ENCODE peak calls at places on chromosomes 11 and 22, in eight cellular contexts. V, B, L, J, T, A, Z and R are unnamed samples.

GRCh38 chr11:62505112-62505783 is 41.4 kb downstream of the AHNAK start:
- DNase-seq in B (peak), A (no peak), L (no peak), Z (no peak), V (no peak), T (no peak), J (no peak), R (no peak)

GRCh38 chr11:66676931-66677598 is 622 bp downstream of the RBM4B start:
- DNase-seq in B (peak), J (no peak), V (no peak), L (peak), A (no peak), Z (peak), T (peak), R (no peak)

GRCh38 chr11:96014234-96014633 is 90.3 kb upstream of the MTMR2 start:
- DNase-seq in J (peak), T (peak), V (no peak), Z (peak), A (no peak), L (peak), B (no peak), R (no peak)

GRCh38 chr11:3946445-3947017 is 91.1 kb downstream of the STIM1 start:
- DNase-seq in A (no peak), L (no peak), V (no peak), Z (no peak), T (no peak), J (no peak), B (no peak), R (no peak)

GRCh38 chr22:42440728-42441127 is 8.5 kb upstream of the NFAM1 start:
- DNase-seq in Z (no peak), A (no peak), V (no peak), T (no peak), J (no peak), B (no peak), L (no peak), R (no peak)

GRCh38 chr11:83051760-83052671 is 19.7 kb downstream of the RAB30 start:
- DNase-seq in T (no peak), B (peak), A (no peak), V (no peak), Z (peak), L (peak), J (no peak), R (no peak)

GRCh38 chr22:21652547-21653545 is 10.7 kb downstream of the SDF2L1 start:
- DNase-seq in A (no peak), T (peak), Z (no peak), J (no peak), L (no peak), V (no peak), B (no peak), R (no peak)

GRCh38 chr11:33040862-33041453 is 1.6 kb downstream of the TCP11L1 start:
- DNase-seq in A (no peak), Z (no peak), L (no peak), T (no peak), V (no peak), J (no peak), B (no peak), R (no peak)

GRCh38 chr11:69059429-69059828 is 10.7 kb downstream of the TPCN2 start:
- DNase-seq in L (no peak), A (no peak), Z (no peak), B (no peak), J (no peak), V (no peak), T (no peak), R (no peak)

GRCh38 chr22:39206491-39206890 is 38.3 kb downstream of the PDGFB start:
- DNase-seq in A (no peak), B (no peak), T (peak), Z (no peak), L (no peak), J (no peak), V (no peak), R (no peak)

GRCh38 chr11:65132988-65133700 is 1.2 kb downstream of the SYVN1 start:
- DNase-seq in Z (no peak), V (no peak), A (no peak), B (no peak), T (peak), J (no peak), L (no peak), R (no peak)

GRCh38 chr22:50194037-50194809 is 6.6 kb upstream of the SELENOO start:
- DNase-seq in V (no peak), L (no peak), Z (no peak), B (no peak), T (no peak), A (no peak), J (no peak), R (no peak)

GRCh38 chr11:78935408-78936101 is 360.9 kb upstream of the NARS2 start:
- DNase-seq in A (no peak), L (no peak), Z (no peak), B (no peak), V (no peak), J (no peak), T (no peak), R (no peak)

GRCh38 chr11:23897453-23898289 is 599.2 kb upstream of the LUZP2 start:
- DNase-seq in A (peak), V (no peak), T (no peak), Z (peak), L (peak), B (no peak), J (no peak), R (no peak)

GRCh38 chr11:67645521-67646457 is 4.7 kb downstream of the ACY3 start:
- DNase-seq in A (no peak), L (no peak), B (no peak), Z (no peak), J (no peak), V (no peak), T (no peak), R (no peak)

GRCh38 chr22:39528080-39528661 is 4.4 kb downstream of the RPS19BP1 start:
- DNase-seq in T (no peak), B (no peak), J (no peak), L (no peak), A (no peak), V (no peak), Z (no peak), R (no peak)

GRCh38 chr11:128026596-128026995 is 560.8 kb downstream of the ETS1 start:
- DNase-seq in Z (peak), B (no peak), T (no peak), A (peak), J (no peak), L (peak), V (no peak), R (no peak)

GRCh38 chr22:25067851-25068421 is 115.4 kb downstream of the KIAA1671 start:
- DNase-seq in J (peak), T (peak), B (peak), Z (no peak), V (no peak), A (no peak), L (no peak), R (no peak)

GRCh38 chr11:38476808-38477565 is 1879.0 kb upstream of the RAG2 start:
- DNase-seq in L (peak), A (no peak), V (no peak), B (no peak), J (no peak), Z (no peak), T (no peak), R (no peak)

GRCh38 chr22:23912293-23912903 is 18.2 kb downstream of the MIF start:
- DNase-seq in B (no peak), J (no peak), T (no peak), Z (no peak), L (no peak), A (no peak), V (no peak), R (no peak)

GRCh38 chr22:37607912-37608476 is 640 bp upstream of the GGA1 start:
- DNase-seq in J (no peak), T (no peak), B (no peak), L (no peak), A (no peak), V (no peak), Z (no peak), R (no peak)

GRCh38 chr11:108873938-108874337 is 209.1 kb downstream of the DDX10 start:
- DNase-seq in V (no peak), Z (no peak), J (no peak), B (no peak), A (no peak), L (peak), T (no peak), R (no peak)

GRCh38 chr22:48303360-48303725 is 1524.3 kb downstream of the BRD1 start:
- DNase-seq in L (no peak), T (no peak), A (no peak), Z (no peak), B (no peak), J (no peak), V (no peak), R (no peak)

GRCh38 chr11:78419327-78419726 is 1.7 kb upstream of the GAB2 start:
- DNase-seq in B (peak), L (peak), T (no peak), A (peak), Z (peak), V (no peak), J (no peak), R (no peak)

GRCh38 chr11:77381749-77382693 is 80.5 kb upstream of the GDPD4 start:
- DNase-seq in J (no peak), Z (peak), V (no peak), T (no peak), B (no peak), A (no peak), L (peak), R (no peak)

GRCh38 chr11:130163346-130164220 is 4.0 kb downstream of the ST14 start:
- DNase-seq in V (no peak), A (no peak), Z (no peak), B (no peak), T (no peak), L (no peak), J (no peak), R (no peak)

GRCh38 chr11:15750535-15751297 is 605.6 kb downstream of the SOX6 start:
- DNase-seq in Z (no peak), J (no peak), B (no peak), V (no peak), A (no peak), T (no peak), L (no peak), R (no peak)

GRCh38 chr22:24410110-24410856 is 17.1 kb upstream of the ADORA2A start:
- DNase-seq in J (no peak), B (no peak), L (peak), A (no peak), V (no peak), T (peak), Z (peak), R (no peak)

GRCh38 chr11:76207642-76208378 is 1.5 kb upstream of the WNT11 start:
- DNase-seq in T (peak), J (peak), Z (peak), V (peak), A (peak), L (peak), B (peak), R (no peak)

GRCh38 chr11:11513438-11513837 is 108.4 kb downstream of the GALNT18 start:
- DNase-seq in A (no peak), B (no peak), L (no peak), V (no peak), T (no peak), Z (no peak), J (no peak), R (no peak)

GRCh38 chr22:19143967-19144400 is 467 bp downstream of the ESS2 start:
- DNase-seq in L (peak), B (no peak), J (no peak), T (peak), Z (peak), V (peak), A (no peak), R (no peak)

GRCh38 chr11:8649361-8649760 is 33.1 kb downstream of the TRIM66 start:
- DNase-seq in J (no peak), A (no peak), L (peak), T (no peak), Z (peak), V (no peak), B (no peak), R (no peak)

GRCh38 chr22:39746600-39747262 is 146.8 kb downstream of the ENTHD1 start:
- DNase-seq in J (no peak), A (no peak), V (peak), T (no peak), Z (no peak), L (no peak), B (no peak), R (no peak)

GRCh38 chr22:19536564-19536963 is 12.4 kb upstream of the CLDN5 start:
- DNase-seq in B (no peak), A (no peak), J (no peak), V (no peak), L (no peak), T (no peak), Z (no peak), R (no peak)

GRCh38 chr11:84140386-84141169 is 854.4 kb upstream of the CCDC90B start:
- DNase-seq in T (no peak), B (no peak), A (no peak), Z (no peak), V (no peak), J (no peak), L (no peak), R (no peak)

GRCh38 chr11:1874406-1875092 is 17.1 kb downstream of the PRR33 start:
- DNase-seq in A (no peak), J (no peak), V (no peak), B (no peak), Z (no peak), T (peak), L (no peak), R (no peak)

GRCh38 chr22:24486501-24486921 is 8.6 kb upstream of the UPB1 start:
- DNase-seq in L (peak), T (no peak), J (no peak), Z (peak), B (no peak), A (no peak), V (no peak), R (no peak)

GRCh38 chr11:19571906-19572305 is 140.7 kb upstream of the NAV2 start:
- DNase-seq in B (no peak), A (no peak), L (no peak), Z (no peak), V (no peak), T (no peak), J (no peak), R (no peak)